ENCODE peak calls at places on chromosomes 4 and X, in four cellular contexts. C, O, Z and S are unnamed samples.

GRCh38 chrX:40792433-40792832 is 57.1 kb upstream of the MED14 start:
- DNase-seq in C (no peak), O (no peak), Z (no peak), S (no peak)

GRCh38 chrX:43836435-43837184 is 45.6 kb downstream of the MAOB start:
- DNase-seq in C (peak; percentile 7), O (peak; percentile 18), Z (no peak), S (no peak)

GRCh38 chr4:64158648-64159326 is 250.5 kb downstream of the TECRL start:
- DNase-seq in C (peak; percentile 24), O (peak; percentile 22), Z (peak; percentile 58), S (peak; percentile 19)

GRCh38 chr4:41661447-41662076 is 87.0 kb downstream of the PHOX2B start:
- DNase-seq in C (peak; percentile 64), O (peak; percentile 48), Z (peak; percentile 78), S (no peak)

GRCh38 chrX:81957318-81957717 is 755.4 kb downstream of the SH3BGRL start:
- DNase-seq in C (no peak), O (no peak), Z (no peak), S (no peak)

GRCh38 chrX:110786486-110786885 is 9.1 kb downstream of the CHRDL1 start:
- DNase-seq in C (no peak), O (peak; percentile 68), Z (no peak), S (no peak)

GRCh38 chr4:44368413-44369167 is 80.0 kb downstream of the KCTD8 start:
- DNase-seq in C (no peak), O (no peak), Z (no peak), S (no peak)

GRCh38 chr4:87559090-87559837 is 30.1 kb upstream of the SPARCL1 start:
- DNase-seq in C (no peak), O (no peak), Z (peak; percentile 49), S (peak; percentile 50)

GRCh38 chr4:149371021-149371420 is 444.6 kb downstream of the IQCM start:
- DNase-seq in C (no peak), O (peak; percentile 63), Z (no peak), S (no peak)

GRCh38 chr4:85175190-85175589 is 208.7 kb upstream of the WDFY3 start:
- DNase-seq in C (no peak), O (no peak), Z (no peak), S (no peak)

GRCh38 chrX:46819136-46819535 is 17.7 kb upstream of the RP2 start:
- DNase-seq in C (no peak), O (no peak), Z (no peak), S (no peak)

GRCh38 chr4:40448875-40449274 is 113.7 kb downstream of the CHRNA9 start:
- DNase-seq in C (no peak), O (no peak), Z (no peak), S (no peak)

GRCh38 chr4:174757736-174758135 is 71.3 kb downstream of the GLRA3 start:
- DNase-seq in C (no peak), O (no peak), Z (no peak), S (no peak)

GRCh38 chrX:124415115-124415798 is 68.9 kb downstream of the SH2D1A start:
- DNase-seq in C (no peak), O (no peak), Z (no peak), S (no peak)

GRCh38 chr4:106316773-106317409 is 541 bp downstream of the AIMP1 start:
- DNase-seq in C (peak; percentile 10), O (no peak), Z (no peak), S (no peak)

GRCh38 chrX:44748014-44748413 is 95.8 kb upstream of the DUSP21 start:
- DNase-seq in C (no peak), O (no peak), Z (no peak), S (no peak)

GRCh38 chrX:17689971-17690409 is 47.3 kb upstream of the SCML1 start:
- DNase-seq in C (peak; percentile 22), O (peak; percentile 72), Z (no peak), S (peak; percentile 7)

GRCh38 chrX:49922291-49923241 is at the start of gene CLCN5:
- DNase-seq in C (peak; percentile 90), O (peak; percentile 91), Z (peak; percentile 85), S (peak; percentile 71)

GRCh38 chr4:27568236-27568951 is 707.8 kb downstream of the STIM2 start:
- DNase-seq in C (no peak), O (no peak), Z (no peak), S (no peak)

GRCh38 chrX:31590581-31591113 is 518.8 kb upstream of the FTHL17 start:
- DNase-seq in C (peak; percentile 14), O (peak; percentile 72), Z (no peak), S (no peak)

GRCh38 chr4:1194028-1194900 is 21.9 kb upstream of the SPON2 start:
- DNase-seq in C (no peak), O (peak; percentile 49), Z (peak; percentile 52), S (no peak)

GRCh38 chrX:39903343-39903742 is 194.4 kb downstream of the BCOR start:
- DNase-seq in C (no peak), O (peak; percentile 75), Z (no peak), S (no peak)

GRCh38 chr4:87975466-87975865 is at the start of gene SPP1:
- DNase-seq in C (no peak), O (peak; percentile 13), Z (no peak), S (no peak)

GRCh38 chrX:24759786-24760185 is 66.1 kb downstream of the POLA1 start:
- DNase-seq in C (no peak), O (no peak), Z (no peak), S (no peak)

GRCh38 chr4:157220026-157220881 is at the start of gene GRIA2:
- DNase-seq in C (peak; percentile 6), O (peak; percentile 54), Z (peak; percentile 86), S (no peak)

GRCh38 chrX:38006283-38006682 is at the start of gene SYTL5:
- DNase-seq in C (peak; percentile 4), O (no peak), Z (no peak), S (no peak)

GRCh38 chrX:47168495-47169073 is 23.6 kb downstream of the RBM10 start:
- DNase-seq in C (no peak), O (no peak), Z (no peak), S (no peak)

GRCh38 chr4:52199574-52200338 is 148.7 kb downstream of the SPATA18 start:
- DNase-seq in C (no peak), O (peak; percentile 7), Z (no peak), S (no peak)

GRCh38 chrX:68146054-68146453 is 287.2 kb downstream of the OPHN1 start:
- DNase-seq in C (peak; percentile 21), O (peak; percentile 62), Z (no peak), S (no peak)

GRCh38 chrX:124240422-124240821 is 92.0 kb upstream of the TEX13D start:
- DNase-seq in C (no peak), O (no peak), Z (no peak), S (no peak)

GRCh38 chr4:13347517-13348125 is 136.5 kb downstream of the RAB28 start:
- DNase-seq in C (no peak), O (peak; percentile 68), Z (no peak), S (no peak)

GRCh38 chr4:39814403-39815185 is 116.7 kb downstream of the UBE2K start:
- DNase-seq in C (no peak), O (peak; percentile 25), Z (no peak), S (no peak)

GRCh38 chr4:159145318-159146006 is 42.6 kb downstream of the RAPGEF2 start:
- DNase-seq in C (peak; percentile 57), O (no peak), Z (no peak), S (no peak)

GRCh38 chr4:632926-633325 is 7.6 kb downstream of the PDE6B start:
- DNase-seq in C (no peak), O (no peak), Z (no peak), S (no peak)

DNA sequence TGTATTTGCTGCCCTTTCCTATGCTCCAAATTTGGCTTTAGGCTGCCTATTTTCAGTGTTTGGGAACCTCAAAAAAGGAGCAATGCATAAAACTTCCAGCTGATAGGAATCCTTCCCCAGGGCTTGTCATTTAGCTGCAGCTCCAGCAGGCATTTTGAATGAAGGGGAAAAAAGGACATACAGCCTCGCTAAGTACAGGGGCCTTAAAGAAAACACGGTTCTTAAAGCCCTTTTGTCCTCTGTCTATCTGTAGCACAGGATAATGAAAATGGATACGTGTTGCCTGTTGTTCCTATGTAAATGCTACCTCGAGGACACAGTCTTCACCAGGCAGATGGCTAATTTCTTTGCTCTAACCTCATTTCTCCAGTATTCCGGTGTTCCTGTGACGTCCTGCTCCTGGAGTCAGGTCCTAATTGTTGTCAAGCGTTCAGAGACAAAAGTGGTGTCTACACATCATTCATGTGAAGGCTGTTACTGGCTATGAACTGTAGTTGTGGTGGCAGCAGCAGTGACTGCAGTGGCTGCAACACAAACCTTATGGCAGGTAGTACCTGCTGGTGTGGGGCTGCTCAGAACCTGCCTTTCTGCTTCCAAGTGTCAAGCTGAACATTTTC is 117.4 kb downstream of the MGST2 start:
- DNase-seq in C (no peak), O (no peak), Z (no peak), S (no peak)
- TF ChIP-seq CHD1 in C (no peak), O (no peak), Z (no peak), S (no peak)

DNA sequence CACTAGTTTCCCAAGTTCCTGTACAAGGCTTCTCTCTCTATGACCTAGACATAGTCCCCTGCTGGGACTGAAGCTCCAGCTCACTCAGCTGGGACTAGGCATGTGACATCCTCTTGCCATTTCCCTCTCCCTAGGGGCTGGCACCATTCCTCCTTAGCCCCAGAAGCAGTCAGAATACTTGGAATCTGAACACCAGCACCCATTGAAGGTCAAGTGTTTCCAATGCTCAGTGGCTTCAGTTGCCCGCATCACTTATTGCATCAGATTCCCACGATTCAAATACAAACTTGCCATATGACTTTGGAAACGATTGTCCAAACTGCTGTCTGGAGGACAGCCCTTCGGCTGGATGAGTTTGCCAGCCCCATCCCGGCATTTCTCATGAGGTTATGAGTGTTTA is 65.5 kb upstream of the HOPX start:
- DNase-seq in C (no peak), O (no peak), Z (no peak), S (no peak)
- TF ChIP-seq USF2 in C (no peak), O (no peak), Z (no peak), S (no peak)

GRCh38 chr4:20428410-20429160 is 176.9 kb downstream of the SLIT2 start:
- DNase-seq in C (no peak), O (peak; percentile 20), Z (no peak), S (no peak)
- TF ChIP-seq CEBPB in C (no peak), O (no peak), Z (no peak), S (no peak)

DNA sequence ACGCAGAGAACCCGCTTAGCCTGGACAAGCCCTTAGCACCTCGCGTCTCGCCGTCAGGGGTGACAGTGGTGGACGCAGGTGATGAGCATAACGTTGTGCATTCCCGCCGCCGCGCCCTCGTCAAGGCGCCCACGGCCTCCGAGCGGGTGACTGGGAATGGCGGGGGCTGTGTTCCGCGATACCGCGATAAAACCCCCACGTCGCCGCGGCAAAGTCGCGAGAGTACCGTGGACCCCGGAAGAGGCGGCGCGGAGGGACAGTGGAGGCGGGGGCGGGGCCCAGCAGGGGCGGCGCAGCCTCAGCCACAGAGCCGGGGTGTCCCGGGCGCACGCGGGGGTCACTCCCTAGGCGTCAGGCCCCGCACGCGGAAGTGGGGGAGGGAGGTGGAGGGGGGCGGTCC is 53.8 kb downstream of the ZFYVE28 start:
- DNase-seq in C (peak; percentile 81), O (no peak), Z (no peak), S (no peak)
- TF ChIP-seq CHD1 in C (no peak), O (no peak), Z (no peak), S (no peak)

DNA sequence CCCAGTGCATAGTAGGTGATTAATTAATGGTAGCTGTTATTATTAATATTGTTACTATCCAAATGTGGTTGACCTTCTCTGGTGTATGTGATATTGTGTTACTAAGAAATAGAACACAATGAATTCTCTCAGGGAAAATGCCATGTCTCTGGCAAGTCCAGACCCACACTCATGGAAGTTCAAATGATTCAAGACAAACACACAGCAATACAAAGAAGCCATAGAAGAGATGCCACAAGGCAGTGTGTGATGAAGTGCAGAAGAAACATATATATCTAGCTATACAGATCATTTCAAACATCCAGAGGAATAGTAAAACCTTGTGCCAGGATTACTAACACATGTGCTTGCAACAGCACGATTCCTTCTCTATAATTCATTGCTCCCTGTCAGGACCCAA is 93.1 kb upstream of the SOD3 start:
- DNase-seq in C (no peak), O (no peak), Z (no peak), S (no peak)
- TF ChIP-seq USF2 in C (no peak), O (no peak), Z (no peak), S (no peak)

GRCh38 chrX:137051978-137052640 is 18.3 kb upstream of the GPR101 start:
- DNase-seq in C (peak; percentile 75), O (peak; percentile 17), Z (peak; percentile 88), S (peak; percentile 1)
- TF ChIP-seq CEBPB in C (no peak), O (no peak), Z (no peak), S (no peak)